ENCODE peak calls at places on chromosomes 7 and 10, in five cellular contexts. Z is endodermal cell, I is SJCRH30, C is SK-N-MC, G is small intestine. D is an unnamed sample.

GRCh38 chr10:33621143-33621542 is 286.7 kb upstream of the NRP1 start:
- DNase-seq in I (no peak), Z (no peak), G (no peak), C (no peak), D (no peak)

GRCh38 chr10:78542536-78542935 is 508.9 kb downstream of the RPS24 start:
- DNase-seq in Z (peak), C (no peak), I (no peak), G (no peak), D (no peak)

GRCh38 chr10:28411648-28412047 is 108.8 kb upstream of the MPP7 start:
- DNase-seq in Z (no peak), G (peak), C (no peak), I (no peak), D (no peak)

GRCh38 chr7:91288208-91288824 is 24.1 kb downstream of the FZD1 start:
- DNase-seq in G (peak), I (no peak), Z (peak), C (no peak), D (no peak)

GRCh38 chr10:77887631-77888355 is 38.8 kb downstream of the DLG5 start:
- DNase-seq in I (no peak), Z (peak), G (peak), C (no peak), D (no peak)

GRCh38 chr10:76117949-76118348 is 686.5 kb downstream of the LRMDA start:
- DNase-seq in Z (no peak), G (no peak), I (no peak), C (no peak), D (no peak)

GRCh38 chr10:125878957-125879835 is 1.9 kb downstream of the DHX32 start:
- DNase-seq in I (no peak), C (no peak), Z (no peak), G (no peak), D (no peak)

GRCh38 chr7:121604627-121605296 is 208.7 kb upstream of the FAM3C start:
- DNase-seq in Z (peak), C (no peak), G (peak), I (no peak), D (no peak)

GRCh38 chr7:25098096-25099046 is 26.7 kb downstream of the CYCS start:
- DNase-seq in Z (peak), C (peak), G (peak), I (peak), D (no peak)

GRCh38 chr7:132446265-132446664 is 130.0 kb downstream of the PLXNA4 start:
- DNase-seq in G (no peak), I (no peak), Z (no peak), C (no peak), D (no peak)

GRCh38 chr7:80833289-80834104 is 85.4 kb downstream of the SEMA3C start:
- DNase-seq in Z (no peak), G (no peak), I (peak), C (no peak), D (no peak)

GRCh38 chr7:28573751-28574295 is 161.5 kb downstream of the CREB5 start:
- DNase-seq in G (no peak), Z (no peak), I (no peak), C (no peak), D (no peak)

GRCh38 chr10:85642421-85643170 is 724.0 kb downstream of the GRID1 start:
- DNase-seq in Z (peak), G (peak), C (no peak), I (no peak), D (no peak)

GRCh38 chr7:100090527-100091410 is 2.0 kb downstream of the COPS6 start:
- DNase-seq in Z (no peak), C (no peak), I (peak), G (no peak), D (no peak)

GRCh38 chr10:59887972-59888640 is 18.2 kb downstream of the CCDC6 start:
- DNase-seq in Z (no peak), G (no peak), C (no peak), I (no peak), D (no peak)

GRCh38 chr10:59881640-59882039 is 24.7 kb downstream of the CCDC6 start:
- DNase-seq in G (no peak), Z (no peak), I (no peak), C (no peak), D (no peak)

GRCh38 chr10:59880976-59881510 is 25.3 kb downstream of the CCDC6 start:
- DNase-seq in G (no peak), Z (no peak), C (no peak), I (no peak), D (no peak)

GRCh38 chr10:59887006-59887405 is 19.4 kb downstream of the CCDC6 start:
- DNase-seq in I (no peak), Z (no peak), G (no peak), C (no peak), D (no peak)

DNA sequence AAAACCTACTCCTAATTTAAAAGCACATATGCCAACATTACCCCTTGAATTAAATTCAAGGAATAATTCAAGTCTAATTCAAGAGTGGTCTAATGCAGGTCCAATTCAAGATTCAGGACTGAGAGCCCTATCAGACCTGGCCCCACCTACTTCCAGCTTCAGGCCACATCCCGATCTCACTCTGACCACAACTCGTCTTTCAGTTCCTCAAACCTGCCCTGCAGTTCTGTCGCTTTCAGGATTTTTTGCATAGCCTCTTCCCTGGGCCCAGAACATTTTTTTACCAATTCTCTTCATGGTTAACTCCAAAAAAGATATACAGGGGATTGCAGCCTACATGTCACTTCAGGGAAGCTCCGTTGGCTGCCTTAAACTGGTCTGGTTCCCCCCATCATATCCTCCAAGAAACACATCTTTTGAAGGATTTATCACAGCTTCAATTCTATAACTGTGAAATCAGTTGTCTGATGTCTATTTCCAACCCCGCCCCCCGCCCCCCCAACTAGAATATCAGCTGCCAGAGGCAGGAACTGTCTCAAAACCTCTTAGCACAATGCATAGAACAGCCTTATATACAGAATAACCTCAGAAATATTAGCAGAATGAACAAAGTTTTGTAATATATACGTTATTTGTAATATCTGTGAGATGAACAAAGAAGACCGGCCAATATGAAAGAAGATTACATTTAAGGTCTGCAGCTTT is 20.8 kb downstream of the CCDC6 start:
- DNase-seq in C (no peak), I (no peak), G (no peak), Z (no peak), D (no peak)
- H3K4me3 ChIP-seq in C (no peak), I (no peak), G (no peak), Z (no peak), D (no peak)

GRCh38 chr10:69802424-69803161 is 887 bp downstream of the COL13A1 start:
- DNase-seq in Z (peak), C (no peak), I (peak), G (no peak), D (peak)

GRCh38 chr10:69800109-69800508 is 1.6 kb upstream of the COL13A1 start:
- DNase-seq in I (peak), Z (peak), G (peak), C (peak), D (no peak)

GRCh38 chr10:69801094-69801433 is 642 bp upstream of the COL13A1 start:
- DNase-seq in G (peak), C (no peak), Z (peak), I (peak), D (no peak)

GRCh38 chr10:69800665-69801064 is 1.0 kb upstream of the COL13A1 start:
- DNase-seq in G (no peak), I (no peak), Z (no peak), C (no peak), D (no peak)

DNA sequence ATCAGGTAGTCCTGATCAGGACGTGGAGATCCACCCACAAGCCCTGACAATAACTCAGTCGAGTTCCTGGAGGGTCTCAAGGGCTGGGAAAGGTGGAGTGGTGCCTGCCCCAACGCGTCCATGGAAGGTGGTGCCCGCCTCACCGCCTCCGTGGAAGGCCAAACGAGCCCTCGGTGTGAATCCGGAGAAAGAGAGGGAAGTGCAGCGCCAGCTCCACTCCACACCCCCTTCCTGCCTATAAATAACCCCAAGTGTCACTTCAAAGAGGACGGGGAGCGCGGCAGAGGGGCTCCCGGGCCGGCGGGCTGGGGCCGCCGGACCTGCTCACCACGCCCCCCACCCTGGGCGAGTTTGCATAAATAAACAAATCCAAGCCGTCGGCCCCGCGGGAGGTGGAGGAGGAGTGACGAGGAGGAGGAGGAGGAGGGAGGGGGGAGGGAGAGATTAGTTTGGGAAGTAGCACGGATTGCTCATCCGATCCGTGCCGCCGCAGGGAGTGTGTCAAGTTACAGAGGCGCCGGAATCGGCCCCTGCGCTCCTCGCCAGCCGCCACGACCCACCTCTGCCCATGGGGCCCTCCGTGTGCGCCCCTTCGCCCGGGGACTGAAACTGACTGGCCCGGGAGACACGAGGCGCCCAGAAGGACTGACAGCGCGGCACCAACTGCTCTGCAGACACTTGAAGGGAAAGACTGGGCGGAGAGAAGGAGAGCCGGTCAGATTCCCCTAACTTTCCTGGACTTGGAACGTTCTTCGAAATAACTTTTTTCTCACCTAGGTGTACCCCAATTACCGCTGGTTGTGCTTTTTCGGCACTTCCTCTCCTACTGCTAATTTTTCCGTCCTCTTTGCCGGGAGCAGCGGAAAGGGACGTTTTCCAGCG is at the start of gene COL13A1:
- DNase-seq in G (no peak), Z (peak), I (peak), C (no peak), D (peak)
- H3K4me3 ChIP-seq in G (no peak), Z (peak), I (peak), C (peak), D (peak)

DNA sequence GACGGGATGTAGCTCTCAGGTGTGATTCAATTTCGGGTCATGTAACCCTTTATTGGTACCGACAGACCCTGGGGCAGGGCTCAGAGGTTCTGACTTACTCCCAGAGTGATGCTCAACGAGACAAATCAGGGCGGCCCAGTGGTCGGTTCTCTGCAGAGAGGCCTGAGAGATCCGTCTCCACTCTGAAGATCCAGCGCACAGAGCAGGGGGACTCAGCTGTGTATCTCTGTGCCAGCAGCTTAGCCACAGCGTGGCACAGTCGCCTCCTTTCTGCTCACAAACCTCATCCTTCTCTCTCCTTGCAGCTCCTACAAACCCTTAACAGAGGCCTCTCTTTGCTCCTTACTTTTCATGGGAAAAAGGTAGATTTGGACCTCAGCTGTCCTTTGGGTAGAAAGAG is 197.5 kb upstream of the PRSS58 start:
- DNase-seq in C (no peak), G (no peak), Z (no peak), I (no peak), D (no peak)
- H3K4me3 ChIP-seq in C (no peak), G (no peak), Z (no peak), I (no peak), D (no peak)

GRCh38 chr7:37062460-37062859 is 338.2 kb upstream of the AOAH start:
- DNase-seq in Z (no peak), C (no peak), I (no peak), G (no peak), D (no peak)
- H3K4me3 ChIP-seq in Z (no peak), C (no peak), I (no peak), G (no peak), D (no peak)

GRCh38 chr10:73641272-73642060 is at the start of gene MYOZ1:
- DNase-seq in C (no peak), I (peak), Z (no peak), G (no peak), D (no peak)

GRCh38 chr10:73644767-73645166 is 3.5 kb upstream of the MYOZ1 start:
- DNase-seq in C (no peak), G (no peak), Z (no peak), I (no peak), D (no peak)

GRCh38 chr10:73646598-73647041 is 5.3 kb upstream of the MYOZ1 start:
- DNase-seq in G (no peak), I (no peak), C (no peak), Z (peak), D (no peak)

GRCh38 chr10:73643362-73643761 is 2.1 kb upstream of the MYOZ1 start:
- DNase-seq in C (no peak), I (no peak), Z (no peak), G (no peak), D (no peak)

DNA sequence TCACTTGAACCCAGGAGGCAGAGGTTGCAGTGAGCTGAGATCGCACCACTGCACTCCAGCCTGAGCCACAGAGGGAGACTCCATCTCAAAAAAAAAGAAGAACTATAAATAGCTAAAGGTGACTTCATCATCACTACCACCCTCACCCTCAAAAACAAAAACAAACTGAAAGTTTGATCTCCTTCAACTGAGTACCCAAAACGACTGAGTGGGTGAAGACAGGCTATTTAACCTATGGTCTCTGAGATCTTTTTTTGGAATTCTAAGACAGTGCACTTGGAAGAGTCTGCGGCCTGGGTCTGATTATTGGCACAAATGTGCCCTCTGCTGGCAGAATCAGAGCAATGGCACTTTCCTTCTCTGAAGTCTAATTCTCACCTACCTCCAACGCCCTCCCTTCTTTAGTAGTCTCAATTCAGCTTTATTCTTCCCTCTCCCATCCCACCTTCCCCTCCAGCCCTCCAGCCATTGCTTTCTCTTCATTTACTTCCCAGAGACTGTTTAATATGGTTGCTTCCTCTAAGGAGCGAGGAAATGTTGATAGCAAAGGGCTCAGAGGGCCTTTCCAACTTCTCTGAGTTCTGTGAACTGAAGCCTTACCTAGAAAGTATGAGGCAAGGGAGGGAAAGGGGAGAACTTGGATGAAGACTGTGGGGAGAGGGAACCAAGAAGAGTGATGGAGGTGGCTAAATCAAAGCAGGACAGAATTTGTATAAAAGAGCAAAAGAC is 2.9 kb upstream of the MYOZ1 start:
- DNase-seq in I (peak), Z (peak), G (peak), C (no peak), D (no peak)
- H3K4me3 ChIP-seq in I (no peak), Z (no peak), G (no peak), C (no peak), D (no peak)

GRCh38 chr7:41702635-41703371 is at the start of gene INHBA:
- DNase-seq in C (no peak), I (no peak), G (no peak), Z (no peak), D (no peak)
- H3K4me3 ChIP-seq in C (no peak), I (no peak), G (no peak), Z (no peak), D (no peak)

GRCh38 chr10:124738441-124738840 is 5.7 kb downstream of the FAM53B start:
- DNase-seq in Z (peak), C (no peak), G (no peak), I (no peak), D (no peak)
- H3K4me3 ChIP-seq in Z (no peak), C (no peak), G (no peak), I (no peak), D (no peak)

DNA sequence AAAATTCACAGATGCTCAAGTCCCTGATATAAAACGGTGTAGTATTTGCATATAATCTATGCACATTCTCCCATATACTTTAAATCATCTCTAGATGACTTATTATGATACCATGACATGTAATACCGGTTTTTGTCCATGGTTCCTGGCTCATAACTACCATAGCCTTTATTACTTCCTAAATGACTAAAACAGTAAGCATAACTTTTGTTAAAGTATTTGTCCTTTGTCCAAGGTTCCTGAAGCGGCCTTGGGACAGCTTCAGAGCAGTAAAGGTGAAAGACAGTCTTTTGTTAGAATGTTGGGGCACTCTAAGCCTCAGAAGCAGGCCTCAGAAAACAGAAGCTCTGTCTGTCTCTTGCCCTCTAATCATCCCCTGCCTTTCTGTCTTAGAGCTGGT is 4.0 kb downstream of the CRCP start:
- DNase-seq in Z (no peak), I (no peak), C (no peak), G (no peak), D (no peak)
- H3K4me3 ChIP-seq in Z (peak), I (no peak), C (no peak), G (no peak), D (no peak)

D was measured in mucosa of descending colon.